ENCODE peak calls at places on chromosome 6, in five cellular contexts. N is CD4-positive, alpha-beta T cell; Z is B cell; E is fibroblast of the aortic adventitia; D is PC-3. I is an unnamed sample.
A peak's percentile ranks its signal among the peaks of the same experiment; 100 is the strongest.

GRCh38 chr6:158938811-158939254 is 61.2 kb downstream of the RSPH3 start:
- DNase-seq in Z (no peak), N (peak; percentile 23), E (no peak), D (no peak), I (peak; percentile 69)

GRCh38 chr6:144559865-144560603 is 274.9 kb downstream of the UTRN start:
- DNase-seq in N (peak; percentile 1), Z (no peak), E (peak; percentile 46), D (no peak), I (no peak)

GRCh38 chr6:33091957-33092356 is 16.2 kb downstream of the HLA-DPB1 start:
- DNase-seq in D (peak; percentile 9), Z (peak; percentile 61), E (no peak), N (peak; percentile 55), I (no peak)

GRCh38 chr6:107656883-107657282 is 167.0 kb downstream of the SOBP start:
- DNase-seq in E (no peak), N (no peak), Z (peak; percentile 53), D (no peak), I (no peak)

GRCh38 chr6:51513891-51514290 is 573.5 kb downstream of the PKHD1 start:
- DNase-seq in D (no peak), Z (no peak), E (no peak), N (no peak), I (no peak)

GRCh38 chr6:131379951-131380350 is 193.1 kb upstream of the ARG1 start:
- DNase-seq in N (no peak), E (peak; percentile 69), Z (no peak), D (peak; percentile 42), I (no peak)

GRCh38 chr6:7086488-7086887 is 21.3 kb upstream of the RREB1 start:
- DNase-seq in E (peak; percentile 39), D (no peak), Z (peak; percentile 59), N (peak; percentile 28), I (no peak)

GRCh38 chr6:93571341-93571740 is 152.0 kb upstream of the EPHA7 start:
- DNase-seq in N (no peak), D (no peak), E (no peak), Z (no peak), I (no peak)

GRCh38 chr6:31420546-31420945 is 17.2 kb downstream of the MICA start:
- DNase-seq in D (no peak), N (no peak), Z (no peak), E (no peak), I (no peak)

GRCh38 chr6:39530201-39530759 is 194.9 kb downstream of the KIF6 start:
- DNase-seq in Z (no peak), N (no peak), E (peak; percentile 11), D (peak; percentile 12), I (no peak)

GRCh38 chr6:129302671-129303070 is 407.3 kb downstream of the ARHGAP18 start:
- DNase-seq in Z (no peak), E (no peak), D (no peak), N (no peak), I (no peak)

GRCh38 chr6:53526000-53526399 is 18.9 kb downstream of the GCLC start:
- DNase-seq in D (no peak), Z (no peak), N (no peak), E (no peak), I (no peak)

GRCh38 chr6:15434263-15434662 is 188.4 kb downstream of the JARID2 start:
- DNase-seq in E (no peak), N (no peak), D (no peak), Z (no peak), I (no peak)

GRCh38 chr6:105560611-105561066 is 157.8 kb upstream of the PREP start:
- DNase-seq in Z (no peak), E (peak; percentile 22), D (peak; percentile 4), N (no peak), I (no peak)

GRCh38 chr6:150992682-150993081 is 127.2 kb downstream of the MTHFD1L start:
- DNase-seq in N (no peak), D (peak; percentile 12), Z (no peak), E (no peak), I (no peak)

GRCh38 chr6:150029749-150030148 is 4.4 kb upstream of the RAET1L start:
- DNase-seq in E (no peak), D (no peak), Z (peak; percentile 53), N (no peak), I (no peak)

GRCh38 chr6:30075987-30076311 is 380 bp upstream of the RNF39 start:
- DNase-seq in Z (no peak), N (no peak), E (no peak), D (peak; percentile 89), I (no peak)

GRCh38 chr6:105469951-105470350 is 67.1 kb upstream of the PREP start:
- DNase-seq in N (no peak), D (peak; percentile 1), Z (no peak), E (no peak), I (no peak)

GRCh38 chr6:21885532-21886089 is 292.1 kb downstream of the SOX4 start:
- DNase-seq in Z (no peak), E (peak; percentile 93), N (no peak), D (peak; percentile 20), I (no peak)

GRCh38 chr6:29953001-29953436 is 10.7 kb downstream of the HLA-A start:
- DNase-seq in N (no peak), Z (no peak), E (peak; percentile 21), D (peak; percentile 60), I (no peak)

GRCh38 chr6:21845018-21845417 is 251.5 kb downstream of the SOX4 start:
- DNase-seq in E (peak; percentile 18), D (no peak), N (no peak), Z (no peak), I (no peak)

GRCh38 chr6:136225496-136225895 is 24.6 kb downstream of the MTFR2 start:
- DNase-seq in Z (no peak), E (no peak), D (no peak), N (no peak), I (no peak)

GRCh38 chr6:135722679-135723078 is 128.8 kb upstream of the PDE7B start:
- DNase-seq in D (peak; percentile 91), Z (no peak), E (peak; percentile 90), N (no peak), I (no peak)

GRCh38 chr6:41712651-41713103 is 22.7 kb downstream of the TFEB start:
- DNase-seq in Z (no peak), D (peak; percentile 37), N (no peak), E (peak; percentile 51), I (no peak)

GRCh38 chr6:115485400-115485799 is 575.3 kb downstream of the FRK start:
- DNase-seq in E (no peak), D (peak; percentile 6), Z (no peak), N (no peak), I (no peak)

GRCh38 chr6:13485923-13486557 is 1.4 kb downstream of the GFOD1 start:
- DNase-seq in E (peak; percentile 34), Z (peak; percentile 62), N (peak; percentile 11), D (peak; percentile 57), I (no peak)

DNA sequence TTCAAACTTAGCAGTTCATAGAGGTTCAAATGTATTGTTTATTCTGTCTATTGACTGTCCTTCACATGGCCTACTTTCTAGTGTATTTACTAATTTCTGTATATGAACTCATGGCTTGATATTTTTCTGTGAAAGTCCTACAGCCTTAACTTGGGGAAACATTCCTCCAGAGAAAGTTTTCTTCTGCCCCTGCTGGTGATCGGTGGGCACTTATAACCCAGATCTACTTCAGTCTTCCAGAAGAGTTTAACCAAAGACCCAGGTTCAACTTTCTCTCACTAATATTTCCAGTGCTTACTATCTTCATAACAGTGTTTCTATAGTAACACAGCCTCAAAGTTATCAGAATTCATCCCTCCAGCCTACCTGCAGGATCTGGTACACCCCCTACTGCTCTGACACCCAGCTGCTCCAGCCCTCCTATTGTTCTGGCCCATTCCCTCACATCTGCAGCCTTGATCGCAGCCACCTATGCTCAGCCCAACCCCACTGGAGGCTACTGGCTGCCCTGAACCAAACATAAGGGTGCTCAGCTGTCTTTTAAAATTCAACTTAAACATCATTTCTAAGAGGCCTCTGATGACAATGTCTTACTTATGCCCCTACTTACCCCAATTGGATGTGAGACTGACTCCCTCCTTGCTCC is 72.3 kb downstream of the TBX18 start:
- DNase-seq in E (no peak), Z (no peak), N (no peak), D (no peak), I (no peak)
- TF ChIP-seq CTCF in E (no peak), Z (no peak), N (no peak), D (peak; percentile 21), I (peak; percentile 25)

DNA sequence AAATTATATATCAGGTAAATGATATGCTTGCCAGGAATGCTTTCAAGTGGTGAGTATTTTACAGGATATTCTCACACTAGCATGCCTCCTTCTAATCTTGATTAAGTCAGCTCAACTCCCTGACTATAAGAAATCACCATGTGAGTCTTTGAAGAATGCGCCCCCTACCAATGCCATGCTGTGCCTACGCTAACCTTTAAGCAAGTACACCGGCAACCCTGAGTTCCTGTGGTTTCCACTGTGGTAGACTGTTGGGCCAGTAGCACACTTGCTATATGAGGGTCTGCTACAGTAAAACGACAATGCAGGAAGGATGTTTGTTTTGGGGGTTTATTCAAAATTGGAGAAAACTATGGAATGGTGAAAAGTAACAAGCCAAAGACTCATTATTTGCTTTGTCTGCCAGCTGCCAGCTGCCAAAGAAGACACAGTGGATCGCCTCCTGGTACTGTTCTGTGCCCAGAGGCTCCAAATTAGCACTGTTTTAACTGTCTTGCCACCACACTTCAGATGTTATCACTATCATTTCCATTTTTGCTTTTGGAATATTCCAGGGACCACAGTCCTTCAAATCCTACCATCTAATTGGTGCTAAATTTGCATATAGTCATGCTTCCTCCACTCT is 333.5 kb downstream of the RNGTT start:
- DNase-seq in N (no peak), E (no peak), Z (no peak), D (no peak), I (no peak)
- TF ChIP-seq CTCF in N (no peak), E (no peak), Z (peak; percentile 18), D (no peak), I (no peak)

GRCh38 chr6:134065706-134066105 is 13.3 kb upstream of the SLC2A12 start:
- DNase-seq in N (peak; percentile 4), Z (no peak), D (peak; percentile 41), E (no peak), I (no peak)
- TF ChIP-seq CTCF in N (peak; percentile 45), Z (no peak), D (peak; percentile 57), E (peak; percentile 16), I (peak; percentile 67)

DNA sequence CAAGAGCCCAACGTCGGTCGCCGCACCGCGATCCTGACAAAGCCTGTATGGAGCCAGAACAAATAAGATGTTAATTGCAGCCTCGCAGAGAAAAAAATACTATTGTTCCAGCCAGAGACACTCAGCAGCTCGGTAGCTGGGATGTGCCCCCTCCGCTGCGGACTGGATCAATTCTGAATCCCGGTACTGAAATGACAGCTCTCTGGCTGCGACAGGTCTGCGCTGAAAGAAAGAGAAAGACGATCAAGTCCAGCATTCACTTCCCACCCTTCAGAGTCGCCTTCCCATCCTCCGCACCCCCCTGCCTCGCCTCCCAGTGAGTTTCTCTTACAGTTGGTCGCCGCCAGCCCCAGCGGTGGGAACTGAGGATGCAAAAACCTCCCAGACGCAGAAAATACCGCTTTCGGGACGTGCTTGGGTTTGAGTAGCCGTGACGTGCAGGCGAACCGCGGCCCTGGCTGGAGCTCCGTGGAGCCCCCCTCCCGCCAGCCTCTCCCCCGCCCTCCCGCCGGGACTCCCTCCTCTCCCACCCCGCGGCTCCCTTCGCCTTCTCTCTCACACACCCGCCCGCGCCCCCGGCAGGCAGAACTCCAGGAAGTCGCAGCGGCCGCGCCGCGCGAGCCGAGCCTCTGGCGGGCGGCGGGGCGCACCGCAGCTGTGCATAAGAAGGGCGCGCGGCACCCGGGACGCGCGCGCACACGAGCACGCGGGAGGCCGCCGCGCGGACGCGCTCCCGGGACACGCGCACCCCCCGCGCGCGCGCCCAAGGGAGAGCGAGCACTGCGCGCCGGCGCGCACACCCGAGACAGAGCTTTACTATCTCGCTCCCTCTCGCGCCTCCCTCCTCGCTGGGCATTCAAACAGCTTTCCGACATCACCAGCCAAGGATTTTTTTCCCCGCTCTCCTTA is at the start of gene ADGRB3:
- DNase-seq in N (peak; percentile 10), D (peak; percentile 51), Z (no peak), E (peak; percentile 36), I (no peak)
- TF ChIP-seq CTCF in N (no peak), D (no peak), Z (no peak), E (no peak), I (peak; percentile 40)